ENCODE peak calls at places on chromosomes 11 and 22, in ten cellular contexts. W, Y, D, S, B, Q, V, J, T and Z are unnamed samples.

GRCh38 chr11:31060880-31061279 is 308.7 kb downstream of the DCDC1 start:
- DNase-seq in D (peak; percentile 55), W (no peak), Y (no peak), J (no peak), Q (peak; percentile 8), B (no peak), V (no peak), S (no peak), T (no peak), Z (no peak)

GRCh38 chr11:619625-620050 is 3.9 kb upstream of the IRF7 start:
- DNase-seq in D (no peak), S (no peak), W (no peak), Y (no peak), V (no peak), T (no peak), B (no peak), Q (no peak), J (no peak), Z (no peak)

GRCh38 chr22:27876684-27877083 is 42.4 kb downstream of the PITPNB start:
- DNase-seq in Q (peak; percentile 82), B (no peak), W (no peak), T (no peak), Y (no peak), D (peak; percentile 87), J (no peak), S (no peak), V (no peak), Z (peak; percentile 49)

GRCh38 chr11:74479340-74480123 is 12.2 kb upstream of the KCNE3 start:
- DNase-seq in V (no peak), W (no peak), S (no peak), J (no peak), Y (no peak), T (no peak), Q (no peak), D (no peak), B (no peak), Z (no peak)

GRCh38 chr11:15127341-15127740 is 12.6 kb downstream of the INSC start:
- DNase-seq in D (peak; percentile 91), B (no peak), J (peak; percentile 57), T (no peak), W (no peak), Q (peak; percentile 67), S (no peak), V (peak; percentile 25), Y (no peak), Z (peak; percentile 9)

GRCh38 chr11:123439616-123440015 is 9.5 kb downstream of the GRAMD1B start:
- DNase-seq in Y (no peak), D (no peak), B (no peak), J (no peak), S (no peak), V (peak; percentile 28), Q (no peak), T (no peak), W (no peak), Z (no peak)

GRCh38 chr11:90434858-90435257 is 212.0 kb upstream of the CHORDC1 start:
- DNase-seq in D (no peak), S (no peak), Y (no peak), T (no peak), Q (peak; percentile 14), B (no peak), W (no peak), V (peak; percentile 56), J (no peak), Z (no peak)

GRCh38 chr11:1073261-1073724 is 1.4 kb upstream of the MUC2 start:
- DNase-seq in Y (no peak), T (peak; percentile 75), J (peak; percentile 8), W (no peak), D (peak; percentile 69), B (no peak), V (peak; percentile 76), Q (peak; percentile 62), S (no peak), Z (no peak)

GRCh38 chr22:24772493-24773220 is 1.9 kb downstream of the PIWIL3 start:
- DNase-seq in D (peak; percentile 51), T (no peak), W (no peak), S (peak; percentile 22), J (no peak), V (peak; percentile 50), Q (peak; percentile 62), B (no peak), Y (no peak), Z (peak; percentile 9)

GRCh38 chr11:98194611-98195010 is 826.1 kb upstream of the CNTN5 start:
- DNase-seq in W (no peak), V (peak; percentile 14), Q (peak; percentile 16), D (no peak), T (no peak), Y (no peak), B (no peak), J (no peak), S (no peak), Z (no peak)

GRCh38 chr22:47715866-47716578 is 953.6 kb downstream of the TBC1D22A start:
- DNase-seq in T (no peak), Q (no peak), B (no peak), Y (no peak), V (no peak), W (no peak), D (no peak), S (no peak), J (no peak), Z (no peak)

GRCh38 chr22:50261615-50262459 is at the start of gene MAPK12:
- DNase-seq in Y (no peak), S (peak; percentile 59), W (no peak), D (peak; percentile 59), B (no peak), J (no peak), T (no peak), V (peak; percentile 28), Q (peak; percentile 28), Z (no peak)

GRCh38 chr11:10925149-10925926 is 67.5 kb upstream of the ZBED5 start:
- DNase-seq in W (no peak), S (no peak), Y (no peak), J (no peak), T (no peak), D (no peak), Q (no peak), V (peak; percentile 82), B (no peak), Z (no peak)

GRCh38 chr22:43455861-43456260 is 44.0 kb downstream of the MPPED1 start:
- DNase-seq in Y (no peak), W (no peak), Q (no peak), T (no peak), B (no peak), V (no peak), S (no peak), J (no peak), D (no peak), Z (no peak)

GRCh38 chr22:48957311-48957986 is 870.2 kb downstream of the BRD1 start:
- DNase-seq in D (no peak), Y (no peak), B (no peak), J (no peak), Q (no peak), W (no peak), T (no peak), S (no peak), V (no peak), Z (no peak)

GRCh38 chr11:199782-200181 is 6.9 kb downstream of the SCGB1C1 start:
- DNase-seq in Y (no peak), S (no peak), V (no peak), W (no peak), J (no peak), Q (no peak), B (no peak), T (peak; percentile 35), D (no peak), Z (no peak)

GRCh38 chr11:1872267-1872985 is 19.3 kb downstream of the PRR33 start:
- DNase-seq in Y (no peak), B (no peak), S (no peak), J (no peak), Q (no peak), V (no peak), D (no peak), T (peak; percentile 30), W (no peak), Z (no peak)

GRCh38 chr11:121557348-121557747 is 104.6 kb upstream of the SORL1-AS1 start:
- DNase-seq in D (no peak), V (peak; percentile 40), S (peak; percentile 1), W (no peak), Q (no peak), T (no peak), B (no peak), Y (no peak), J (no peak), Z (no peak)

GRCh38 chr11:20601221-20601914 is 2.0 kb downstream of the SLC6A5 start:
- DNase-seq in B (no peak), Q (no peak), D (no peak), J (no peak), Y (no peak), T (no peak), V (no peak), W (no peak), S (no peak), Z (no peak)

GRCh38 chr11:122153746-122154145 is 37.7 kb upstream of the BLID start:
- DNase-seq in B (no peak), W (no peak), Q (no peak), T (no peak), V (no peak), S (no peak), Y (no peak), D (peak; percentile 29), J (no peak), Z (no peak)

GRCh38 chr22:49012695-49013094 is 815.0 kb downstream of the BRD1 start:
- DNase-seq in Q (no peak), S (no peak), V (no peak), W (no peak), B (no peak), J (no peak), T (no peak), D (no peak), Y (no peak), Z (no peak)

GRCh38 chr22:21964234-21964633 is 11.6 kb upstream of the PPM1F start:
- DNase-seq in Y (no peak), B (no peak), V (no peak), Q (no peak), T (no peak), W (no peak), J (no peak), S (no peak), D (no peak), Z (no peak)

GRCh38 chr11:72969894-72970335 is 155.7 kb downstream of the ATG16L2 start:
- DNase-seq in Y (no peak), S (no peak), Q (peak; percentile 81), W (no peak), B (no peak), D (peak; percentile 82), J (peak; percentile 77), V (peak; percentile 70), T (no peak), Z (no peak)

GRCh38 chr11:46335271-46335670 is 12.0 kb upstream of the DGKZ start:
- DNase-seq in W (no peak), S (no peak), V (no peak), T (no peak), Q (no peak), J (no peak), B (no peak), D (no peak), Y (no peak), Z (no peak)

GRCh38 chr22:22779213-22779612 is 108.4 kb upstream of the IGLL5 start:
- DNase-seq in D (no peak), B (no peak), Y (no peak), S (no peak), T (no peak), J (no peak), W (no peak), Q (no peak), V (no peak), Z (no peak)

GRCh38 chr11:17639781-17640180 is 79.6 kb upstream of the MYOD1 start:
- DNase-seq in J (no peak), D (no peak), B (no peak), W (no peak), Y (no peak), Q (no peak), S (no peak), T (no peak), V (no peak), Z (no peak)

GRCh38 chr22:24486501-24486921 is 8.6 kb upstream of the UPB1 start:
- DNase-seq in V (peak; percentile 78), S (peak; percentile 70), W (no peak), T (no peak), B (no peak), Y (no peak), Q (peak; percentile 68), D (peak; percentile 91), J (peak; percentile 44), Z (no peak)

GRCh38 chr11:10680956-10681487 is 12.5 kb downstream of the IRAG1 start:
- DNase-seq in Y (no peak), W (no peak), D (peak; percentile 26), B (no peak), S (no peak), T (no peak), Q (no peak), J (no peak), V (no peak), Z (no peak)